ENCODE peak calls at places on chromosomes 5 and 9, in five cellular contexts. S, D, E, M and A are unnamed samples. For H3K36me3 and H3K27me3, the result is how much of the 10 kb centered on the place peaks cover.

GRCh38 chr9:80146466-80146865 is 574.7 kb downstream of the TLE4 start:
- DNase-seq in S (peak), D (no peak), E (no peak), M (peak), A (no peak)

GRCh38 chr5:173413476-173413982 is 85.3 kb upstream of the STC2 start:
- DNase-seq in S (no peak), D (no peak), E (no peak), M (no peak), A (no peak)

GRCh38 chr5:946720-947625 is 54.3 kb downstream of the TRIP13 start:
- DNase-seq in S (no peak), D (no peak), E (no peak), M (no peak), A (no peak)

GRCh38 chr9:98554752-98555151 is 154.0 kb downstream of the GABBR2 start:
- DNase-seq in S (no peak), D (no peak), E (no peak), M (no peak), A (no peak)

GRCh38 chr9:112750767-112751058 is 153 bp downstream of the SNX30 start:
- DNase-seq in S (no peak), D (no peak), E (no peak), M (no peak), A (no peak)

GRCh38 chr9:29966247-29966646 is 2393.0 kb upstream of the C9orf72 start:
- DNase-seq in S (peak), D (no peak), E (peak), M (no peak), A (no peak)

GRCh38 chr5:150778517-150779396 is at the start of gene SMIM3:
- DNase-seq in S (peak), D (no peak), E (peak), M (peak), A (peak)

GRCh38 chr9:94144394-94144793 is 60.1 kb downstream of the PTPDC1 start:
- DNase-seq in S (no peak), D (no peak), E (peak), M (peak), A (peak)

GRCh38 chr5:40021007-40021406 is 596.2 kb upstream of the DAB2 start:
- DNase-seq in S (no peak), D (no peak), E (no peak), M (no peak), A (no peak)

GRCh38 chr5:96431376-96432244 is 1.4 kb downstream of the PCSK1 start:
- DNase-seq in S (no peak), D (no peak), E (no peak), M (peak), A (peak)

GRCh38 chr9:93136011-93136440 is 2.0 kb upstream of the NINJ1 start:
- DNase-seq in S (peak), D (no peak), E (no peak), M (peak), A (peak)

GRCh38 chr5:107806705-107807104 is 136.0 kb upstream of the EFNA5 start:
- DNase-seq in S (peak), D (no peak), E (peak), M (peak), A (no peak)

GRCh38 chr5:172635038-172635437 is 6.0 kb upstream of the NEURL1B start:
- DNase-seq in S (no peak), D (no peak), E (no peak), M (no peak), A (no peak)

GRCh38 chr9:89841456-89841855 is 236.6 kb downstream of the GADD45G start:
- DNase-seq in S (no peak), D (no peak), E (no peak), M (no peak), A (no peak)

GRCh38 chr9:129709471-129710460 is 43.1 kb downstream of the PTGES start:
- DNase-seq in S (no peak), D (no peak), E (no peak), M (peak), A (peak)

GRCh38 chr9:95720496-95720895 is 155.0 kb upstream of the ERCC6L2 start:
- DNase-seq in S (no peak), D (no peak), E (no peak), M (no peak), A (no peak)

GRCh38 chr5:140725799-140726471 is 25.7 kb downstream of the ZMAT2 start:
- DNase-seq in S (peak), D (no peak), E (peak), M (peak), A (peak)

GRCh38 chr9:87601175-87601574 is 103.5 kb downstream of the DAPK1 start:
- DNase-seq in S (no peak), D (no peak), E (peak), M (no peak), A (no peak)

GRCh38 chr9:27785714-27786100 is 212.4 kb upstream of the C9orf72 start:
- DNase-seq in S (peak), D (no peak), E (no peak), M (no peak), A (no peak)

GRCh38 chr5:82991678-82992323 is 85.4 kb downstream of the TMEM167A start:
- DNase-seq in S (peak), D (no peak), E (no peak), M (no peak), A (no peak)

GRCh38 chr5:10481241-10481932 is 39.7 kb downstream of the ROPN1L start:
- DNase-seq in S (no peak), D (peak), E (peak), M (no peak), A (no peak)

GRCh38 chr5:68297656-68298055 is 82.1 kb downstream of the PIK3R1 start:
- DNase-seq in S (no peak), D (no peak), E (no peak), M (no peak), A (no peak)

GRCh38 chr5:39919876-39920275 is 495.1 kb upstream of the DAB2 start:
- DNase-seq in S (no peak), D (no peak), E (no peak), M (no peak), A (peak)

GRCh38 chr9:99140685-99141314 is 35.9 kb downstream of the TGFBR1 start:
- DNase-seq in S (peak), D (peak), E (peak), M (peak), A (peak)

GRCh38 chr9:131762356-131762932 is 22.6 kb upstream of the RAPGEF1 start:
- DNase-seq in S (peak), D (peak), E (peak), M (peak), A (peak)

GRCh38 chr9:85451680-85452079 is 290.1 kb downstream of the AGTPBP1 start:
- DNase-seq in S (no peak), D (peak), E (no peak), M (no peak), A (no peak)

GRCh38 chr9:32571969-32572899 is 725 bp downstream of the NDUFB6 start:
- DNase-seq in S (peak), D (peak), E (peak), M (peak), A (peak)

GRCh38 chr5:87872986-87873385 is 395.7 kb downstream of the TMEM161B start:
- DNase-seq in S (no peak), D (no peak), E (no peak), M (no peak), A (no peak)

GRCh38 chr5:114789773-114790402 is 379.8 kb downstream of the TRIM36 start:
- DNase-seq in S (peak), D (peak), E (peak), M (peak), A (no peak)

GRCh38 chr5:56457887-56458451 is 224.8 kb upstream of the ANKRD55 start:
- DNase-seq in S (no peak), D (no peak), E (no peak), M (peak), A (no peak)

GRCh38 chr5:139848508-139849100 is 53.0 kb downstream of the PSD2 start:
- DNase-seq in S (no peak), D (no peak), E (peak), M (no peak), A (peak)

GRCh38 chr5:74316064-74316586 is 324.4 kb downstream of the ENC1 start:
- DNase-seq in S (peak), D (no peak), E (peak), M (peak), A (peak)

GRCh38 chr5:658103-658502 is 35.0 kb downstream of the TPPP start:
- DNase-seq in S (no peak), D (no peak), E (no peak), M (no peak), A (peak)

GRCh38 chr5:37738057-37738691 is 101.7 kb downstream of the GDNF start:
- DNase-seq in S (peak), D (no peak), E (peak), M (peak), A (no peak)

GRCh38 chr9:77926314-77926959 is 105.2 kb downstream of the GNAQ start:
- DNase-seq in S (peak), D (no peak), E (no peak), M (peak), A (no peak)

GRCh38 chr5:115377468-115378217 is 81.2 kb upstream of the CCDC112 start:
- DNase-seq in S (peak), D (no peak), E (peak), M (peak), A (peak)

GRCh38 chr5:136020001-136020382 is 8.8 kb upstream of the TGFBI start:
- DNase-seq in S (no peak), D (no peak), E (no peak), M (no peak), A (peak)

GRCh38 chr5:56070795-56071539 is 76.2 kb upstream of the IL6ST start:
- DNase-seq in S (no peak), D (no peak), E (no peak), M (peak), A (peak)

GRCh38 chr5:178470693-178471025 is 119.5 kb downstream of the COL23A1 start:
- DNase-seq in S (no peak), D (no peak), E (no peak), M (no peak), A (no peak)

GRCh38 chr9:133883356-133883755 is 108.8 kb downstream of the VAV2 start:
- DNase-seq in S (peak), D (no peak), E (no peak), M (peak), A (no peak)
- H2AFZ ChIP-seq in S (no peak), D (no peak), E (no peak), M (no peak), A (no peak)

GRCh38 chr5:157560560-157560959 is 15.0 kb downstream of the ADAM19 start:
- DNase-seq in S (no peak), D (no peak), E (no peak), M (peak), A (peak)

GRCh38 chr5:157558089-157558595 is 17.4 kb downstream of the ADAM19 start:
- DNase-seq in S (peak), D (no peak), E (no peak), M (peak), A (peak)

GRCh38 chr5:157556615-157557418 is 18.8 kb downstream of the ADAM19 start:
- DNase-seq in S (no peak), D (no peak), E (no peak), M (no peak), A (no peak)

GRCh38 chr5:157559301-157559700 is 16.3 kb downstream of the ADAM19 start:
- DNase-seq in S (peak), D (no peak), E (peak), M (peak), A (peak)

GRCh38 chr5:157558681-157559080 is 16.9 kb downstream of the ADAM19 start:
- DNase-seq in S (no peak), D (no peak), E (no peak), M (peak), A (no peak)
- H3K36me3 ChIP-seq in S (under half), D (under half), E (under half), M (under half), A (under half)

GRCh38 chr9:126609711-126610388 is 3.9 kb upstream of the LMX1B start:
- DNase-seq in S (no peak), D (no peak), E (no peak), M (no peak), A (peak)
- H3K27me3 ChIP-seq in S (half or more), D (under half), E (half or more), M (under half), A (half or more)

GRCh38 chr9:20135119-20135697 is 346.4 kb upstream of the SLC24A2 start:
- DNase-seq in S (no peak), D (no peak), E (no peak), M (no peak), A (no peak)

GRCh38 chr9:20144255-20144654 is 355.4 kb upstream of the SLC24A2 start:
- DNase-seq in S (peak), D (no peak), E (no peak), M (no peak), A (no peak)

GRCh38 chr9:20137425-20137824 is 348.6 kb upstream of the SLC24A2 start:
- DNase-seq in S (no peak), D (no peak), E (no peak), M (no peak), A (no peak)

GRCh38 chr9:20139755-20140154 is 350.9 kb upstream of the SLC24A2 start:
- DNase-seq in S (no peak), D (no peak), E (no peak), M (no peak), A (no peak)
- H2AFZ ChIP-seq in S (no peak), D (no peak), E (no peak), M (no peak), A (no peak)

GRCh38 chr5:66174338-66174737 is 30.2 kb downstream of the SREK1 start:
- DNase-seq in S (peak), D (peak), E (peak), M (peak), A (no peak)
- H3K36me3 ChIP-seq in S (half or more), D (half or more), E (under half), M (half or more), A (half or more)